ENCODE peak calls at places on chromosome 7, in ten cellular contexts. I is colonic mucosa, B is kidney, A is fibroblast of the aortic adventitia, Q is sigmoid colon, N is HL-60, J is cardiac muscle cell, T is heart right ventricle, U is transverse colon, O is HCT116. S is an unnamed sample.

GRCh38 chr7:84946549-84946948 is 240.3 kb downstream of the SEMA3D start:
- DNase-seq in J (no peak), A (no peak), Q (no peak), N (no peak), O (no peak), B (no peak), T (no peak), I (no peak), U (no peak), S (no peak)

GRCh38 chr7:102473271-102473991 is 5.3 kb downstream of the POLR2J start:
- DNase-seq in A (no peak), Q (peak), B (peak), N (no peak), T (peak), O (no peak), I (no peak), J (no peak), U (no peak), S (no peak)

GRCh38 chr7:12705878-12706277 is 18.4 kb downstream of the ARL4A start:
- DNase-seq in N (no peak), J (peak), Q (no peak), U (no peak), T (no peak), B (no peak), A (no peak), O (no peak), I (no peak), S (no peak)

GRCh38 chr7:101680406-101681145 is 51.5 kb upstream of the MYL10 start:
- DNase-seq in I (no peak), A (no peak), B (no peak), T (no peak), Q (no peak), U (no peak), O (no peak), J (no peak), N (no peak), S (no peak)

GRCh38 chr7:149635561-149636329 is 137.6 kb downstream of the ZNF467 start:
- DNase-seq in A (no peak), O (no peak), I (no peak), B (no peak), N (no peak), J (no peak), Q (no peak), U (no peak), T (no peak), S (no peak)

GRCh38 chr7:153389261-153389660 is 629.7 kb downstream of the ACTR3B start:
- DNase-seq in I (no peak), B (no peak), A (no peak), T (no peak), Q (no peak), O (no peak), J (no peak), U (no peak), N (no peak), S (no peak)

GRCh38 chr7:153399554-153399940 is 640.0 kb downstream of the ACTR3B start:
- DNase-seq in U (no peak), B (no peak), T (no peak), O (no peak), Q (no peak), N (no peak), I (no peak), J (no peak), A (no peak), S (no peak)

GRCh38 chr7:23062452-23062851 is 43.1 kb upstream of the KLHL7 start:
- DNase-seq in A (peak), Q (no peak), T (no peak), J (peak), U (no peak), B (no peak), I (no peak), N (peak), O (no peak), S (peak)

GRCh38 chr7:2049782-2050510 is 182.8 kb downstream of the MAD1L1 start:
- DNase-seq in U (no peak), O (no peak), B (peak), N (no peak), Q (peak), I (no peak), J (no peak), T (peak), A (no peak), S (no peak)

GRCh38 chr7:17696422-17696821 is 243.9 kb downstream of the SNX13 start:
- DNase-seq in I (no peak), J (peak), A (peak), N (no peak), B (no peak), T (peak), Q (peak), U (peak), O (no peak), S (peak)

GRCh38 chr7:73822319-73823173 is 8.2 kb upstream of the CLDN4 start:
- DNase-seq in B (peak), I (peak), O (peak), A (peak), Q (peak), U (peak), J (peak), N (no peak), T (no peak), S (peak)

GRCh38 chr7:116809636-116810266 is 52.6 kb upstream of the CAPZA2 start:
- DNase-seq in O (peak), J (peak), A (peak), N (peak), B (no peak), T (no peak), I (peak), Q (no peak), U (no peak), S (peak)

GRCh38 chr7:144682581-144683280 is 153.1 kb downstream of the TPK1 start:
- DNase-seq in Q (no peak), O (no peak), U (no peak), N (no peak), B (no peak), J (no peak), A (no peak), T (no peak), I (no peak), S (peak)

GRCh38 chr7:87354749-87355148 is 9.3 kb downstream of the CROT start:
- DNase-seq in O (peak), I (no peak), J (no peak), T (no peak), B (no peak), U (no peak), Q (no peak), A (peak), N (no peak), S (no peak)

GRCh38 chr7:98733036-98733435 is 116.0 kb downstream of the NPTX2 start:
- DNase-seq in N (peak), U (peak), O (peak), J (peak), T (no peak), A (peak), I (peak), Q (no peak), B (no peak), S (peak)

GRCh38 chr7:91288208-91288824 is 24.1 kb downstream of the FZD1 start:
- DNase-seq in J (peak), O (peak), T (peak), I (peak), B (no peak), A (no peak), U (peak), N (peak), Q (no peak), S (peak)

GRCh38 chr7:80563561-80564327 is 51.9 kb upstream of the GNAT3 start:
- DNase-seq in O (no peak), A (no peak), B (no peak), Q (no peak), I (no peak), T (no peak), N (peak), U (no peak), J (no peak), S (no peak)

GRCh38 chr7:139773372-139773771 is 4.4 kb downstream of the HIPK2 start:
- DNase-seq in A (no peak), N (no peak), T (no peak), O (no peak), I (no peak), J (no peak), U (no peak), Q (no peak), B (no peak), S (no peak)

GRCh38 chr7:120028636-120029035 is 244.3 kb upstream of the KCND2 start:
- DNase-seq in I (no peak), U (no peak), O (no peak), A (peak), T (no peak), N (no peak), J (no peak), Q (no peak), B (no peak), S (no peak)

GRCh38 chr7:73530800-73531199 is 8.7 kb upstream of the BAZ1B start:
- DNase-seq in J (peak), U (no peak), N (peak), A (no peak), B (no peak), I (no peak), Q (no peak), T (no peak), O (no peak), S (no peak)

GRCh38 chr7:108653526-108653925 is 83.9 kb downstream of the DNAJB9 start:
- DNase-seq in O (no peak), J (peak), A (no peak), T (no peak), Q (no peak), N (no peak), I (no peak), B (no peak), U (no peak), S (no peak)

GRCh38 chr7:17679427-17679826 is 260.9 kb downstream of the SNX13 start:
- DNase-seq in N (no peak), T (peak), J (peak), A (peak), Q (peak), B (no peak), U (no peak), O (no peak), I (no peak), S (peak)

GRCh38 chr7:156177396-156178055 is 365.3 kb upstream of the SHH start:
- DNase-seq in U (no peak), O (no peak), A (no peak), Q (no peak), T (no peak), I (no peak), B (no peak), N (no peak), J (no peak), S (no peak)

GRCh38 chr7:1601956-1602355 is 32.1 kb upstream of the PSMG3 start:
- DNase-seq in B (no peak), O (no peak), U (no peak), A (no peak), Q (no peak), I (no peak), T (no peak), J (no peak), N (no peak), S (no peak)

GRCh38 chr7:95199779-95200558 is 124.4 kb downstream of the PON1 start:
- DNase-seq in I (no peak), N (peak), U (peak), A (peak), O (peak), T (no peak), Q (peak), J (peak), B (no peak), S (peak)

GRCh38 chr7:47988496-47989386 is 9.3 kb upstream of the HUS1 start:
- DNase-seq in Q (no peak), B (no peak), A (no peak), N (no peak), J (no peak), T (no peak), I (no peak), U (no peak), O (no peak), S (no peak)

GRCh38 chr7:30911561-30911969 is at the start of gene AQP1:
- DNase-seq in U (peak), N (no peak), A (peak), Q (peak), I (peak), O (no peak), J (peak), B (peak), T (peak), S (peak)

GRCh38 chr7:47483604-47484273 is 98.2 kb downstream of the TNS3 start:
- DNase-seq in I (no peak), B (peak), U (no peak), O (no peak), A (peak), T (no peak), N (no peak), Q (no peak), J (peak), S (peak)

GRCh38 chr7:25995893-25996529 is 156.0 kb upstream of the NFE2L3 start:
- DNase-seq in T (no peak), A (no peak), U (no peak), I (no peak), O (peak), N (no peak), B (no peak), Q (no peak), J (no peak), S (no peak)

GRCh38 chr7:36188266-36188665 is 35.2 kb downstream of the EEPD1 start:
- DNase-seq in Q (no peak), T (no peak), O (no peak), N (no peak), U (no peak), A (no peak), I (no peak), B (no peak), J (no peak), S (no peak)

GRCh38 chr7:36185092-36185491 is 32.0 kb downstream of the EEPD1 start:
- DNase-seq in J (no peak), A (no peak), B (no peak), I (no peak), Q (no peak), N (no peak), T (no peak), U (no peak), O (no peak), S (no peak)

GRCh38 chr7:36186841-36187240 is 33.8 kb downstream of the EEPD1 start:
- DNase-seq in Q (no peak), A (no peak), J (no peak), U (no peak), B (no peak), I (no peak), T (no peak), N (no peak), O (no peak), S (no peak)

GRCh38 chr7:36186359-36186758 is 33.3 kb downstream of the EEPD1 start:
- DNase-seq in N (no peak), U (no peak), Q (no peak), I (no peak), O (no peak), J (no peak), A (no peak), B (no peak), T (no peak), S (no peak)

DNA sequence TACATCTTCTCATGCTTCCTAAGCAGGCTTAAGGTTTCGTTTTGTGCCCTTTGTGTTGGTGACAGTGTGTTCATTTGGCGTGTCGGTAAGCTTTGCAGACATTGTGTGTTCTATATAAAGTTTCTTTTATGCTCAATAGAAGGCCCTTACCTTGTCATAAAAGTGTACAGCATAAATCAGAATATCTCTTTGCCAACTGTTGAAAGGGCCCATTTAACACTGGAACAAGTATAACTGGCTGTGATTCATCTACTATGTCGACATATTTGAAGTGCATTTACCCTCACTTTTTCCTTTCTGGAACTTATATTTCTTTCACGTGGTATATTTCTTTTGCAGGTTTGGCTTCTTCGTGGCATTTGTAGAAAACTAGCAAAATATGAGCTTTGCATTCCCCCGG is 32.7 kb downstream of the EEPD1 start:
- DNase-seq in Q (no peak), A (no peak), J (peak), N (no peak), U (no peak), T (no peak), I (no peak), B (no peak), O (no peak), S (no peak)
- TF ChIP-seq CTCF in Q (no peak), A (no peak), J (no peak), N (no peak), U (no peak), T (no peak), I (no peak), B (no peak), O (no peak), S (no peak)

GRCh38 chr7:152315845-152316244 is 120.0 kb downstream of the KMT2C start:
- DNase-seq in Q (no peak), A (no peak), B (no peak), T (no peak), O (no peak), U (no peak), I (no peak), N (no peak), J (no peak), S (no peak)

GRCh38 chr7:152312316-152312715 is 123.5 kb downstream of the KMT2C start:
- DNase-seq in I (no peak), T (no peak), Q (no peak), A (peak), O (no peak), N (no peak), B (no peak), U (no peak), J (peak), S (peak)

GRCh38 chr7:152313217-152313616 is 122.6 kb downstream of the KMT2C start:
- DNase-seq in U (no peak), I (no peak), N (no peak), B (no peak), T (no peak), Q (no peak), J (no peak), O (no peak), A (no peak), S (no peak)

DNA sequence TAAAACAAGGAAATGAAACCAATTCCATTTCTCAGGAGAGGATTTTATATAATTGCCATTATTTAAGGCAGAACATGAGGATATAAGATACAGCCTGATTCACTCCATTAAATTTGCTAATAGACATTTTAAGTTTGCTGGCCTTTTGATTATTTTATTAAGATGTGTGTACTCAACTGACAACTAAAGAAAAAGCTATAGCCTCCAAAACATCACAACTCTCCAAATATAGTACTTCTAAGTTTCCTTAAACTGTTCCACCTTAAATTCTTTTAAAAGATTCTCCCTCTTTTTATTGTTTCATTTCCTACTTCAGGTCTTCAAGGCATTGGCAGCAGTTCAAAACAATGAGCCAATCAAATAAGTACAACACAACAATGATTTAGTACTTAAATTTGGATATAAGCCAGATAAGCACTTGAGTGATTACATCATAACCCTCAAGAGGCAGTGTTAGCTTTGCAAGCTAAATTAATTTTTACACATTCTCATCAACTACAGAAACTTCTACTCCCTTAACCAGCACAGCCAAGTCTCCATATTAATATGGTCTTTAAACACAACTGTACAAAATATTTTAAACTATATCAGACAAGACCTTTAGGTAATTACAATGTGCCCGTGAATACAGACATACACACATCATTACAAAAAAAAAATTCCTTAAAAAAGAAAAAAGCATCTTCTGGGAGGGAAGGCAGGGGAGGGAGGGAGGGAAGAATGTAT is 121.8 kb downstream of the KMT2C start:
- DNase-seq in T (no peak), U (no peak), B (no peak), Q (no peak), N (peak), O (peak), J (peak), A (peak), I (no peak), S (peak)
- H3K4me3 ChIP-seq in T (no peak), U (no peak), B (no peak), Q (no peak), N (no peak), O (no peak), J (no peak), A (no peak), I (no peak), S (no peak)

GRCh38 chr7:27564881-27565482 is 97.7 kb downstream of the HIBADH start:
- DNase-seq in Q (no peak), N (no peak), A (no peak), U (no peak), O (no peak), I (no peak), J (no peak), B (no peak), T (no peak), S (no peak)

GRCh38 chr7:27555670-27556069 is 107.0 kb downstream of the HIBADH start:
- DNase-seq in T (no peak), U (no peak), N (no peak), A (no peak), J (no peak), O (no peak), Q (no peak), B (no peak), I (no peak), S (no peak)

GRCh38 chr7:27554826-27555225 is 107.9 kb downstream of the HIBADH start:
- DNase-seq in J (no peak), Q (no peak), A (no peak), B (no peak), O (no peak), T (no peak), U (no peak), I (no peak), N (no peak), S (no peak)

DNA sequence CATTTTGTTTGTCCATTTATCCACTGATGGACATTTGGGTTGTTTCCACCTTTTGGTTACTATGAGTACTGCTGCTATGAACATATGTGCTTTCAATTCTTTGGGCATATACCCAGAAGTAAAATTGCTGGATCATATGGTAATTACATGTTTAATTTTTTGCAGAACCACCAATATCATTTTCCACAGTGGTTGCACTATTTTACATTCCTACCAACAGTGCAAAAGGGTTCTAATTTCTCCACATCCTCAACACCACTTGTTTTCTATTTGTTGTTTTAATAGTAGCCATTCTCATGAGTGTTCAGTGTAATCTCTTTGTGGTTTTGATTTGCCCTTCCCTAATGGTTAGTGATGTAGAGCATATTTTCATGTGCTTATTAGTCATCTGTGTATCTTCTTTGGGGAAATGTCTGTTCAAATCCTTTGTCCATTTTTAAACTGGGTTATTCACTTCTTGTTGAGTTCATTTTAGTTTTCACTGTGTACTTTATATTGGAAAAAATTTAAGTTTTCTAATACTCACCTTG is 101.9 kb downstream of the HIBADH start:
- DNase-seq in I (no peak), O (no peak), A (peak), N (no peak), U (no peak), J (peak), B (no peak), Q (no peak), T (no peak), S (peak)
- TF ChIP-seq CTCF in I (no peak), O (no peak), A (peak), N (no peak), U (no peak), J (peak), B (no peak), Q (no peak), T (no peak), S (peak)

GRCh38 chr7:5478568-5479045 is 55.0 kb upstream of the TNRC18 start:
- DNase-seq in B (no peak), A (no peak), U (no peak), J (no peak), T (no peak), I (no peak), N (no peak), O (no peak), Q (no peak), S (no peak)
- H3K4me3 ChIP-seq in B (peak), A (no peak), U (peak), J (no peak), T (peak), I (peak), N (no peak), O (no peak), Q (peak), S (no peak)

GRCh38 chr7:78090616-78091015 is 292.0 kb downstream of the PHTF2 start:
- DNase-seq in Q (no peak), A (no peak), N (no peak), I (no peak), U (no peak), T (no peak), O (no peak), J (no peak), B (no peak), S (no peak)
- TF ChIP-seq CTCF in Q (no peak), A (peak), N (no peak), I (no peak), U (no peak), T (no peak), O (no peak), J (no peak), B (no peak), S (peak)

DNA sequence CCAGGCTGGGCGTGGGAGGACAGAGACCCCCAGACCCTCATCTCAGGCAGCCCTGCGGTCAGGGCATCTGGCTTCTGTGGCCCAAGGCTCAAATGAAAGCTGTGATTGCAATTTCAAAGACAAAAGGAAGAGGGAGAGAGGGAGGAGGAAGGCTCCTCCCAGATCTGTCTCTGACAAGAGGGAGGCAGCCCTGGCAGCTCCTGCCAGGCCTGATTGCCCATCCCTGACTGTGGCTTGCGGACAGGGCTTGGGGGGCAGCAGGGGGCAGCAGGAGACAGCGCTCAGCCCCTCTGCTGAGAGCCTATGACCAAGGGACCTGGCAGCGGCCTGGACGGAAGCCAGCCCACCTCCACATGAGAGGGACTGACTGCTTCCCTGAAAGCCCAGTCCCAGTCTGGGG is 91.8 kb downstream of the PTPRN2 start:
- DNase-seq in N (peak), B (no peak), A (no peak), U (peak), T (no peak), O (peak), J (peak), Q (no peak), I (no peak), S (peak)
- H3K4me3 ChIP-seq in N (no peak), B (no peak), A (no peak), U (no peak), T (no peak), O (no peak), J (no peak), Q (no peak), I (no peak), S (no peak)

S was measured in cardiac fibroblast.